ENCODE peak calls at places on chromosomes 1 and 21, in four cellular contexts. J is ovary, Q is AG04449, T is mesothelial cell of epicardium. G is an unnamed sample.

GRCh38 chr1:162141273-162142023 is 72.0 kb downstream of the NOS1AP start:
- DNase-seq in T (no peak), Q (no peak), J (no peak), G (peak)

GRCh38 chr1:185632659-185633428 is 101.3 kb upstream of the HMCN1 start:
- DNase-seq in Q (peak), J (no peak), T (no peak), G (no peak)

GRCh38 chr21:32768530-32768929 is 3.0 kb downstream of the PAXBP1 start:
- DNase-seq in T (no peak), J (no peak), Q (no peak), G (no peak)

GRCh38 chr1:32988665-32989064 is 24.1 kb upstream of the RNF19B start:
- DNase-seq in T (no peak), J (no peak), Q (no peak), G (peak)

GRCh38 chr1:53111073-53111556 is 31.3 kb downstream of the SLC1A7 start:
- DNase-seq in T (no peak), J (no peak), Q (no peak), G (peak)

GRCh38 chr1:67948155-67949075 is 102.0 kb downstream of the DIRAS3 start:
- DNase-seq in J (no peak), Q (peak), T (no peak), G (peak)

GRCh38 chr1:154962238-154962678 is 676 bp upstream of the PYGO2 start:
- DNase-seq in Q (no peak), J (no peak), T (no peak), G (no peak)

GRCh38 chr1:23122023-23122738 is 46.5 kb downstream of the LUZP1 start:
- DNase-seq in J (no peak), Q (no peak), T (no peak), G (peak)

GRCh38 chr1:179807691-179808485 is 64.8 kb downstream of the FAM163A start:
- DNase-seq in T (no peak), J (no peak), Q (peak), G (peak)

GRCh38 chr1:26278303-26278702 is 1.6 kb upstream of the SH3BGRL3 start:
- DNase-seq in T (no peak), Q (no peak), J (no peak), G (peak)

GRCh38 chr1:5099018-5099417 is 444.6 kb downstream of the AJAP1 start:
- DNase-seq in T (no peak), J (no peak), Q (no peak), G (no peak)

GRCh38 chr1:10646347-10646861 is 150.0 kb downstream of the CASZ1 start:
- DNase-seq in Q (no peak), T (no peak), J (no peak), G (peak)

GRCh38 chr1:113128116-113128515 is 55.1 kb downstream of the LRIG2 start:
- DNase-seq in J (no peak), T (no peak), Q (no peak), G (no peak)

GRCh38 chr1:38758824-38759223 is 100.7 kb downstream of the RRAGC start:
- DNase-seq in T (no peak), Q (no peak), J (no peak), G (no peak)

GRCh38 chr21:41918561-41919358 is 35.1 kb downstream of the C2CD2 start:
- DNase-seq in Q (no peak), T (no peak), J (no peak), G (no peak)

GRCh38 chr1:234647245-234647644 is 37.3 kb upstream of the IRF2BP2 start:
- DNase-seq in T (no peak), J (no peak), Q (no peak), G (no peak)

GRCh38 chr1:85677656-85678055 is 30.6 kb downstream of the ZNHIT6 start:
- DNase-seq in T (no peak), Q (no peak), J (no peak), G (no peak)

GRCh38 chr1:201898992-201899391 is 10.3 kb downstream of the SHISA4 start:
- DNase-seq in J (no peak), Q (no peak), T (no peak), G (no peak)

GRCh38 chr1:53172751-53173498 is 23.7 kb upstream of the CPT2 start:
- DNase-seq in J (no peak), Q (no peak), T (no peak), G (peak)

GRCh38 chr1:156816561-156817328 is at the start of gene SH2D2A:
- DNase-seq in J (no peak), T (no peak), Q (no peak), G (no peak)

GRCh38 chr1:113415256-113416189 is 25.2 kb downstream of the MAGI3 start:
- DNase-seq in Q (no peak), T (no peak), J (no peak), G (no peak)

GRCh38 chr1:21254335-21254951 is 35.8 kb downstream of the ECE1 start:
- DNase-seq in Q (no peak), T (no peak), J (peak), G (no peak)

GRCh38 chr1:26861286-26861701 is 1.7 kb upstream of the SFN start:
- DNase-seq in J (no peak), Q (no peak), T (no peak), G (peak)

GRCh38 chr21:30984897-30985296 is 53.4 kb downstream of the KRTAP19-8 start:
- DNase-seq in T (no peak), J (no peak), Q (no peak), G (no peak)

GRCh38 chr21:42227909-42228708 is 9.2 kb downstream of the ABCG1 start:
- DNase-seq in J (no peak), T (no peak), Q (no peak), G (peak)

GRCh38 chr21:29189358-29189757 is 58.9 kb downstream of the MAP3K7CL start:
- DNase-seq in T (no peak), J (no peak), Q (no peak), G (peak)

GRCh38 chr1:52098139-52098871 is 42.2 kb downstream of the BTF3L4 start:
- DNase-seq in J (no peak), Q (no peak), T (no peak), G (no peak)

GRCh38 chr1:21510885-21511578 is 1.8 kb downstream of the ALPL start:
- DNase-seq in Q (no peak), T (no peak), J (no peak), G (no peak)

GRCh38 chr1:160127865-160128523 is 12.4 kb downstream of the ATP1A2 start:
- DNase-seq in T (no peak), J (no peak), Q (no peak), G (peak)

GRCh38 chr1:27891196-27891889 is 19.0 kb downstream of the THEMIS2 start:
- DNase-seq in J (no peak), Q (no peak), T (no peak), G (no peak)
- TF ChIP-seq CTCF in J (no peak), Q (no peak), T (no peak), G (peak)

GRCh38 chr1:78570539-78570938 is 49.7 kb upstream of the IFI44L start:
- DNase-seq in J (no peak), T (no peak), Q (no peak), G (no peak)
- TF ChIP-seq CTCF in J (no peak), T (no peak), Q (no peak), G (peak)

DNA sequence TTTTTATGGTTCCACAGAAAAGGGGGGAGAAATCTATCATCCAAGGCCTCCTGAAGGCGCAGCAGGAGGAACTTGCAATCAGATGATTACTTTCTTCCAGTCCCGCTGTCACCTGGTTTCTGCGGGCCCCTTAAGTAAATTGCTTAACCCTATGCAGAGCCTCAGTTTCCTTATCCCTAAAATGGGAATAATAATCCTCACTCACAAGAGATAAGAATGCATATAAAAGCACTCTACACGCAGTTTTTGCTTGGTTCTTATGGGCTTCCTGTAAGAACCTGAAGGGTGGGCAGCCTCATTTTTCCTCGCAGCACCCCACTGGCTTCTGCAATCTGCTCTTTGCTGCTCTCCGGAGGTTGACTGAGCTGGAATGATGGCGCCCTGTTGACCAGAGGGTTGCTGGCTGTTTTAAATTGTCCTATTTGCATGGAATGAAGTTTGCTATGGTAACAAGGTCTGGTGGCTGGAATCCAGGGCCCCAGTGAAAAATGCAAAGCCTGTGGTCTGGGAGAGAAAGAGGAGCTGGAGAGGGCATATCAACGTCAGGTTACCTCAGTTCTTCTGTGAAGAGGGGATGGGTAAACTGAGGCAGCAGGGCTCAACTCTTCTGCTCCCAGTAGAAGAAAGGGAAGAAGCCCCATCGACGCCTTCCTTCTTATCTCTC is 1.0 kb upstream of the KAZN start:
- DNase-seq in Q (no peak), J (no peak), T (no peak), G (no peak)
- TF ChIP-seq CTCF in Q (no peak), J (no peak), T (no peak), G (no peak)

GRCh38 chr1:188719735-188720134 is 1757.9 kb downstream of the BRINP3 start:
- DNase-seq in Q (no peak), T (no peak), J (no peak), G (no peak)
- TF ChIP-seq CTCF in Q (no peak), T (no peak), J (no peak), G (no peak)

G was measured in HFFc6.